ENCODE peak calls at places on chromosomes 1 and 21, in six cellular contexts. J, B, H, R, Q and M are unnamed samples.

GRCh38 chr1:234212764-234213406 is 160.4 kb upstream of the COA6 start:
- DNase-seq in J (peak), B (no peak), H (no peak), R (peak), Q (no peak), M (peak)

GRCh38 chr1:168627370-168627769 is 51.0 kb downstream of the XCL1 start:
- DNase-seq in J (no peak), B (no peak), H (no peak), R (no peak), Q (no peak), M (no peak)

GRCh38 chr1:27626031-27626935 is 8.7 kb downstream of the FGR start:
- DNase-seq in J (peak), B (no peak), H (peak), R (no peak), Q (no peak), M (no peak)

GRCh38 chr1:47683402-47683801 is 245.6 kb downstream of the FOXD2 start:
- DNase-seq in J (no peak), B (no peak), H (no peak), R (no peak), Q (no peak), M (no peak)

GRCh38 chr1:192122668-192123067 is 35.6 kb upstream of the RGS18 start:
- DNase-seq in J (no peak), B (no peak), H (no peak), R (no peak), Q (no peak), M (no peak)

GRCh38 chr1:16904560-16905111 is 8.9 kb downstream of the RNU1-2 start:
- DNase-seq in J (peak), B (peak), H (peak), R (peak), Q (peak), M (peak)

GRCh38 chr1:170662561-170662971 is 1.4 kb upstream of the PRRX1 start:
- DNase-seq in J (no peak), B (no peak), H (no peak), R (peak), Q (no peak), M (no peak)

GRCh38 chr1:3211582-3211981 is 142.6 kb downstream of the PRDM16 start:
- DNase-seq in J (no peak), B (no peak), H (no peak), R (no peak), Q (no peak), M (no peak)

GRCh38 chr1:189658381-189658780 is 819.3 kb downstream of the BRINP3 start:
- DNase-seq in J (no peak), B (no peak), H (no peak), R (no peak), Q (no peak), M (peak)

GRCh38 chr21:14453339-14453738 is 70.4 kb upstream of the HSPA13 start:
- DNase-seq in J (no peak), B (no peak), H (no peak), R (no peak), Q (no peak), M (no peak)

GRCh38 chr1:229557913-229558414 is 543 bp downstream of the ABCB10 start:
- DNase-seq in J (peak), B (peak), H (peak), R (peak), Q (no peak), M (peak)

GRCh38 chr21:46116846-46117585 is 19.1 kb downstream of the COL6A2 start:
- DNase-seq in J (no peak), B (no peak), H (peak), R (no peak), Q (no peak), M (no peak)

GRCh38 chr1:199759268-199759724 is 268.2 kb upstream of the NR5A2 start:
- DNase-seq in J (no peak), B (no peak), H (no peak), R (peak), Q (no peak), M (peak)

GRCh38 chr21:44883250-44883649 is 9.8 kb upstream of the PTTG1IP start:
- DNase-seq in J (no peak), B (no peak), H (peak), R (no peak), Q (no peak), M (no peak)

GRCh38 chr1:234533975-234534876 is 55.2 kb upstream of the TARBP1 start:
- DNase-seq in J (no peak), B (no peak), H (no peak), R (peak), Q (no peak), M (peak)

GRCh38 chr1:15678578-15678977 is 5.5 kb upstream of the PLEKHM2 start:
- DNase-seq in J (peak), B (no peak), H (no peak), R (peak), Q (no peak), M (peak)

GRCh38 chr1:52955129-52955970 is 28.3 kb downstream of the SCP2 start:
- DNase-seq in J (no peak), B (no peak), H (no peak), R (peak), Q (no peak), M (peak)

GRCh38 chr1:236845830-236846229 is 50.7 kb downstream of the MTR start:
- DNase-seq in J (no peak), B (no peak), H (no peak), R (no peak), Q (no peak), M (no peak)

GRCh38 chr1:112297536-112297935 is 98.5 kb upstream of the CTTNBP2NL start:
- DNase-seq in J (no peak), B (no peak), H (no peak), R (no peak), Q (no peak), M (peak)

GRCh38 chr1:58903450-58904298 is 119.8 kb upstream of the JUN start:
- DNase-seq in J (no peak), B (peak), H (peak), R (peak), Q (no peak), M (peak)

GRCh38 chr1:157983787-157984186 is 9.7 kb upstream of the KIRREL1 start:
- DNase-seq in J (no peak), B (no peak), H (no peak), R (no peak), Q (no peak), M (no peak)

GRCh38 chr1:166353162-166353561 is 186.4 kb upstream of the FAM78B start:
- DNase-seq in J (no peak), B (no peak), H (no peak), R (no peak), Q (no peak), M (no peak)

GRCh38 chr1:119871881-119872280 is 24.4 kb downstream of the ADAM30 start:
- DNase-seq in J (no peak), B (no peak), H (peak), R (peak), Q (no peak), M (peak)

GRCh38 chr1:44060830-44061267 is 29.6 kb upstream of the SLC6A9 start:
- DNase-seq in J (no peak), B (no peak), H (no peak), R (no peak), Q (no peak), M (no peak)

GRCh38 chr1:111199881-111200801 is at the start of gene DENND2D:
- DNase-seq in J (no peak), B (no peak), H (peak), R (no peak), Q (no peak), M (no peak)

GRCh38 chr1:37926061-37926924 is 20.6 kb downstream of the INPP5B start:
- DNase-seq in J (peak), B (no peak), H (peak), R (no peak), Q (no peak), M (no peak)

GRCh38 chr21:45551816-45552695 is 9.8 kb upstream of the SLC19A1 start:
- DNase-seq in J (no peak), B (no peak), H (no peak), R (no peak), Q (no peak), M (no peak)

GRCh38 chr1:41305576-41306365 is 55.5 kb upstream of the FOXO6 start:
- DNase-seq in J (no peak), B (no peak), H (no peak), R (no peak), Q (no peak), M (no peak)

GRCh38 chr1:3904843-3905185 is 4.7 kb upstream of the C1orf174 start:
- DNase-seq in J (peak), B (no peak), H (no peak), R (no peak), Q (no peak), M (no peak)